ENCODE peak calls at places on chromosomes 13 and 19, in ten cellular contexts. I is Peyer's patch, A is ovary, R is erythroblast, U is A549, F is adrenal gland, G is uterus, D is esophagus squamous epithelium, M is K562, Z is heart left ventricle. P is an unnamed sample.

GRCh38 chr19:33191501-33191900 is 2.6 kb upstream of the LRP3 start:
- DNase-seq in U (no peak), G (no peak), I (no peak), Z (peak), D (no peak), M (no peak), R (no peak), F (no peak), A (no peak), P (peak)

GRCh38 chr19:6952956-6953355 is 65.6 kb downstream of the ADGRE1 start:
- DNase-seq in G (no peak), U (no peak), M (no peak), A (no peak), Z (no peak), R (no peak), I (no peak), F (no peak), D (no peak), P (no peak)

GRCh38 chr13:53005631-53006030 is 23.0 kb upstream of the OLFM4 start:
- DNase-seq in A (no peak), M (no peak), U (no peak), R (no peak), I (no peak), D (no peak), Z (no peak), G (no peak), F (no peak), P (no peak)

GRCh38 chr19:2064788-2065524 is 13.9 kb upstream of the MKNK2 start:
- DNase-seq in F (peak), Z (no peak), M (no peak), D (no peak), G (no peak), A (no peak), R (no peak), I (no peak), U (no peak), P (peak)

GRCh38 chr13:77509221-77509620 is 26.3 kb upstream of the SCEL start:
- DNase-seq in F (no peak), R (no peak), A (no peak), U (no peak), D (no peak), G (no peak), M (no peak), Z (no peak), I (no peak), P (no peak)

GRCh38 chr13:92510416-92510815 is 716.2 kb upstream of the GPC6 start:
- DNase-seq in F (no peak), G (no peak), Z (no peak), A (no peak), R (no peak), D (no peak), I (no peak), U (no peak), M (no peak), P (no peak)

GRCh38 chr13:108915634-108916497 is 286.5 kb downstream of the MYO16 start:
- DNase-seq in U (peak), I (peak), M (peak), D (peak), G (peak), Z (peak), R (peak), F (peak), A (peak), P (peak)

GRCh38 chr19:41886761-41887710 is 4.1 kb downstream of the ARHGEF1 start:
- DNase-seq in M (no peak), I (peak), Z (no peak), F (no peak), G (no peak), D (no peak), U (no peak), A (no peak), R (no peak), P (no peak)

GRCh38 chr19:42005504-42005903 is 11.5 kb upstream of the ATP1A3 start:
- DNase-seq in F (no peak), G (no peak), R (no peak), U (no peak), M (no peak), A (no peak), D (no peak), Z (peak), I (no peak), P (no peak)

GRCh38 chr13:33146843-33147611 is 130.8 kb downstream of the KL start:
- DNase-seq in U (no peak), Z (no peak), G (no peak), D (no peak), A (no peak), M (no peak), R (no peak), I (no peak), F (no peak), P (no peak)

GRCh38 chr13:48411281-48412099 is 1.4 kb downstream of the LPAR6 start:
- DNase-seq in R (no peak), Z (no peak), G (no peak), F (no peak), U (no peak), A (no peak), I (no peak), M (no peak), D (no peak), P (no peak)

GRCh38 chr13:84400711-84401110 is 518.4 kb upstream of the SLITRK1 start:
- DNase-seq in Z (no peak), I (no peak), U (no peak), A (no peak), F (no peak), M (no peak), G (no peak), D (no peak), R (no peak), P (no peak)

GRCh38 chr19:4258181-4258580 is 11.3 kb downstream of the YJU2 start:
- DNase-seq in U (no peak), G (no peak), M (peak), R (no peak), A (no peak), D (no peak), F (no peak), I (no peak), Z (no peak), P (no peak)

GRCh38 chr13:91211548-91211947 is 135.9 kb upstream of the MIR17HG start:
- DNase-seq in Z (no peak), M (no peak), I (no peak), F (no peak), R (no peak), A (no peak), G (no peak), D (no peak), U (no peak), P (no peak)

GRCh38 chr13:90950134-90950533 is 397.4 kb upstream of the MIR17HG start:
- DNase-seq in D (no peak), M (no peak), U (no peak), Z (no peak), G (no peak), R (no peak), F (no peak), I (no peak), A (no peak), P (no peak)

GRCh38 chr13:105346141-105346766 is 1189.2 kb downstream of the EFNB2 start:
- DNase-seq in F (no peak), Z (no peak), G (no peak), M (no peak), I (no peak), D (no peak), R (no peak), A (no peak), U (peak), P (no peak)

GRCh38 chr19:17658666-17659065 is 29.5 kb downstream of the UNC13A start:
- DNase-seq in D (no peak), M (no peak), G (no peak), A (no peak), F (no peak), R (no peak), U (no peak), I (no peak), Z (no peak), P (no peak)

GRCh38 chr13:73996569-73996968 is 137.6 kb downstream of the KLF12 start:
- DNase-seq in I (no peak), M (no peak), F (no peak), D (no peak), U (no peak), R (no peak), A (no peak), Z (no peak), G (no peak), P (no peak)

GRCh38 chr13:59750860-59751259 is 412.9 kb downstream of the DIAPH3 start:
- DNase-seq in D (no peak), F (no peak), G (no peak), R (no peak), M (no peak), A (no peak), U (no peak), I (no peak), Z (no peak), P (no peak)

GRCh38 chr13:99802416-99802815 is 169.2 kb downstream of the ZIC5 start:
- DNase-seq in U (no peak), D (no peak), M (no peak), I (no peak), Z (no peak), A (no peak), R (no peak), F (no peak), G (no peak), P (no peak)

GRCh38 chr13:38921081-38921480 is 69.5 kb downstream of the STOML3 start:
- DNase-seq in U (no peak), M (no peak), R (no peak), D (no peak), Z (no peak), F (no peak), I (no peak), A (no peak), G (no peak), P (no peak)

GRCh38 chr13:49369876-49370275 is 74.0 kb downstream of the CAB39L start:
- DNase-seq in M (no peak), Z (no peak), F (no peak), A (no peak), R (no peak), I (no peak), D (no peak), U (no peak), G (no peak), P (no peak)

GRCh38 chr13:72230131-72230530 is 363.1 kb upstream of the DACH1 start:
- DNase-seq in I (no peak), M (no peak), D (no peak), G (no peak), Z (no peak), A (no peak), F (no peak), U (no peak), R (no peak), P (no peak)

GRCh38 chr13:43492745-43493144 is 294.0 kb downstream of the ENOX1 start:
- DNase-seq in U (no peak), M (no peak), I (no peak), R (no peak), D (no peak), A (no peak), G (no peak), Z (no peak), F (no peak), P (no peak)

GRCh38 chr13:107838592-107839161 is 376.7 kb downstream of the LIG4 start:
- DNase-seq in F (no peak), U (no peak), R (no peak), D (no peak), A (no peak), G (no peak), M (no peak), I (no peak), Z (no peak), P (no peak)

GRCh38 chr19:1725100-1726064 is 27.9 kb upstream of the ONECUT3 start:
- DNase-seq in R (peak), D (no peak), M (peak), Z (no peak), G (no peak), A (no peak), U (peak), I (no peak), F (peak), P (no peak)

GRCh38 chr13:75635621-75636338 is at the start of gene LMO7:
- DNase-seq in F (peak), G (peak), Z (peak), U (peak), D (no peak), M (peak), R (peak), A (peak), I (peak), P (peak)

GRCh38 chr13:39259371-39259770 is 221.1 kb downstream of the NHLRC3 start:
- DNase-seq in A (no peak), U (no peak), I (no peak), M (no peak), G (no peak), Z (no peak), F (no peak), D (no peak), R (no peak), P (no peak)

GRCh38 chr13:24685314-24685713 is 5.1 kb downstream of the ATP12A start:
- DNase-seq in D (no peak), F (no peak), R (no peak), A (no peak), M (no peak), I (no peak), U (no peak), G (no peak), Z (no peak), P (no peak)

GRCh38 chr13:113649212-113649611 is 8.8 kb downstream of the ATP4B start:
- DNase-seq in Z (no peak), F (no peak), I (peak), U (no peak), D (no peak), G (peak), R (no peak), A (no peak), M (no peak), P (peak)

GRCh38 chr13:40539954-40540706 is 126.3 kb downstream of the FOXO1 start:
- DNase-seq in R (no peak), G (no peak), F (no peak), Z (no peak), U (peak), D (no peak), I (no peak), M (no peak), A (no peak), P (no peak)

GRCh38 chr19:48501446-48501960 is 10.1 kb downstream of the LMTK3 start:
- DNase-seq in D (no peak), F (no peak), A (no peak), G (no peak), U (peak), R (no peak), I (peak), Z (no peak), M (peak), P (no peak)

GRCh38 chr19:56132316-56132822 is 8.7 kb upstream of the ZNF444 start:
- DNase-seq in A (no peak), U (no peak), Z (no peak), G (no peak), R (no peak), M (no peak), D (no peak), I (no peak), F (no peak), P (no peak)

GRCh38 chr19:21022996-21023395 is 2.5 kb downstream of the ZNF430 start:
- DNase-seq in I (no peak), U (no peak), D (no peak), A (no peak), Z (no peak), M (no peak), G (no peak), R (peak), F (no peak), P (no peak)

GRCh38 chr19:11560404-11560988 is 1.5 kb upstream of the ELOF1 start:
- DNase-seq in D (no peak), M (peak), A (peak), R (peak), Z (no peak), U (no peak), F (no peak), G (no peak), I (peak), P (no peak)

GRCh38 chr19:11555246-11555645 is 3.8 kb downstream of the ELOF1 start:
- DNase-seq in I (no peak), U (no peak), D (no peak), F (no peak), A (no peak), G (no peak), R (no peak), M (no peak), Z (no peak), P (no peak)

GRCh38 chr19:11563530-11563929 is 4.5 kb upstream of the ELOF1 start:
- DNase-seq in A (no peak), U (no peak), M (no peak), Z (no peak), I (no peak), F (no peak), D (no peak), G (no peak), R (peak), P (no peak)

GRCh38 chr19:11556634-11557420 is 2.2 kb downstream of the ELOF1 start:
- DNase-seq in F (no peak), I (no peak), D (no peak), A (no peak), G (no peak), U (no peak), R (no peak), M (no peak), Z (no peak), P (no peak)

GRCh38 chr19:11558881-11559828 is at the start of gene ELOF1:
- DNase-seq in A (peak), I (peak), R (peak), D (peak), M (peak), G (peak), Z (peak), U (peak), F (peak), P (peak)
- TF ChIP-seq POLR2A in A (peak), I (peak), R (peak), D (peak), M (peak), G (peak), Z (no peak), U (peak), F (peak), P (no peak)

DNA sequence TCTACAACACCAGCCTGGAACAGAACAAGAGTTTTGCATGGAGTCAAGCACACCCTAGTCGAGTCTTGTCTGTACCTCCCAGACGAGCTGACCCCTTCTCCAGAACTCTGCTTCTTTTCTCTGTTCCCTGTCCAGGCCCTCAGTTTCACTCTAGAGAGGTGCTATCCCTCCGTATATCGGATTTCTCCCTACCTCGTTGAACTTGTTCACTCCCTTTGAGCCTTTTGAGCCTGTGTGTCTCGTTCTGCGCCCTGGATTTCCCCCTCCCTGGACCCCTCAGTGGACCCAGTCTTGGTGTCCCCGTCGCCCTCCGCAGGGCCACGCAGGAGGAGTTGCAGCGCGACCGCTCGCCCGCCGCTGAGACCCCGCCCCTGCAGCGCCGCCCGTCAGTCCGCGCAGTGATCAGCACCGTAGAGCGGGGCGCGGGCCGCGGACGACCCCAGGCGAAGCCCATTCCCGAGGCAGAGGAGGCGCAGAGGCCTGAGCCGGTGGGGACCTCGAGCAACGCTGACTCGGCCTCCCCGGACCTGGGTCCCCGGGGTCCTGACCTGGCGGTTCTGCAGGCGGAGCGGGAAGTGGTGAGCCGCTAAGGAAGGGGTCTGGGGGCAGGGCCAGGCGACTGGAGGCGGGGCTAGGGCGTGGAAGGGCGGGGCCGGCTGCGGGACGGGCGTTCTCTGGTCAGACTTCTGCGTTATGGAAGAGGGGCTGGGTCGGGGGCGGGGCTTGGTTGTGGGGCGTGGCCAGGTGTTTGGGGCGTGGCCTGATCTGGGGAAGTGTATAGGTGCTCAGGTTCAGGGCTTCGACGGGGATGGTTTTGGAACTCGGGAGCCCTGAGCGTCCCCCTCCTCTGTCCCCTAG is 5.5 kb downstream of the EPS8L1 start:
- DNase-seq in R (peak), D (no peak), G (no peak), U (peak), Z (peak), A (no peak), F (peak), I (peak), M (peak), P (no peak)
- TF ChIP-seq POLR2A in R (no peak), D (peak), G (no peak), U (peak), Z (no peak), A (no peak), F (no peak), I (peak), M (peak), P (no peak)

GRCh38 chr19:40716655-40717324 is at the start of the genes COQ8B and ITPKC:
- DNase-seq in M (peak), Z (peak), R (peak), G (peak), I (peak), A (peak), D (peak), U (peak), F (peak), P (peak)
- TF ChIP-seq POLR2A in M (peak), Z (peak), R (peak), G (peak), I (peak), A (peak), D (peak), U (peak), F (peak), P (peak)

DNA sequence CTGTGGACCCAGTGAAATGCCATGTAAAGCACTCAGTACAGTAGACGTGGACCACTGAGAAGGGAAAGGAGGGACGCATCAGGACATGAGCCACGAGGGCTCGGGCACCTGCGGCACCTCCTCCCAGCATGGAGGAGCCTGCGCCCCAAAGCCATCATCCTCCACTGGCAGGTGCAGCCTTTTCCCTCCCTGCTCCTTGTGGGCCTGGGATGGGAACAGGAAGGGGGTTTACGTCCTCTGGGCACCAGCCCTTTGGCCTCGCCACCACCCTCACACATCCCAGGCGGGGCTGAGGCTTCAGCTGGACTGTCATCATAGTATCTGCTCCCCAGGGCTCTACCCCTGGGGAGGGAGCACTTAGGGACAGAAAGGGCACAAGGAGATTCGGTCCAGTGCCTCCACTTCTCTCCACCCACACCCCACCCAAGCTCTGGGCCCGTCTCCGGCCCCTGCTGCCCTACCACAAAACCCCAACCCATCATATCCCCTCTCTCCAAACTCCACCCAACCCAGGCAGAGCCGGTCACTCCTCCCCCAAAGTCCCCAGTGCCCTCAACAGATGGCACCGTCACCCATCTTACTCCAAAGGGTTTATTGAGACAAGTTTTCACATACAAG is 2.1 kb upstream of the PRKD2 start:
- DNase-seq in Z (peak), G (no peak), R (no peak), U (no peak), D (no peak), I (peak), M (no peak), F (no peak), A (no peak), P (no peak)
- TF ChIP-seq POLR2A in Z (no peak), G (no peak), R (no peak), U (no peak), D (no peak), I (no peak), M (no peak), F (no peak), A (no peak), P (no peak)

GRCh38 chr19:58395220-58395978 is at the start of gene RNF225:
- DNase-seq in I (no peak), R (no peak), F (no peak), A (no peak), U (no peak), G (no peak), D (no peak), M (peak), Z (no peak), P (peak)
- TF ChIP-seq POLR2A in I (no peak), R (peak), F (no peak), A (no peak), U (no peak), G (no peak), D (peak), M (peak), Z (no peak), P (no peak)